ENCODE peak calls at places on chromosome 16, in four cellular contexts. S is mesothelial cell of epicardium, W is iPS DF 19.7, I is HTR-8/SVneo. M is an unnamed sample.

GRCh38 chr16:81204794-81205680 is 33.5 kb upstream of the BCO1 start:
- DNase-seq in I (peak), S (no peak), W (no peak), M (peak)

GRCh38 chr16:24850289-24850931 is 4.6 kb downstream of the SLC5A11 start:
- DNase-seq in S (no peak), I (no peak), W (no peak), M (no peak)

GRCh38 chr16:57938936-57939871 is 31.7 kb downstream of the CNGB1 start:
- DNase-seq in W (no peak), I (no peak), S (no peak), M (no peak)

GRCh38 chr16:11799509-11800384 is 2.7 kb upstream of the ZC3H7A start:
- DNase-seq in I (no peak), W (no peak), S (no peak), M (no peak)

GRCh38 chr16:2437032-2437790 is 8.0 kb downstream of the CCNF start:
- DNase-seq in I (no peak), W (no peak), S (no peak), M (no peak)

GRCh38 chr16:66081967-66082366 is 284.5 kb upstream of the CDH5 start:
- DNase-seq in I (no peak), S (no peak), W (peak), M (peak)

GRCh38 chr16:1620391-1620790 is 8.2 kb downstream of the CRAMP1 start:
- DNase-seq in W (no peak), S (no peak), I (no peak), M (no peak)

GRCh38 chr16:81711609-81712329 is 67.3 kb upstream of the PLCG2 start:
- DNase-seq in S (no peak), I (peak), W (no peak), M (peak)

GRCh38 chr16:47574091-47575054 is 113.2 kb downstream of the PHKB start:
- DNase-seq in I (no peak), W (no peak), S (no peak), M (peak)

GRCh38 chr16:85153656-85154091 is 41.4 kb upstream of the CIBAR2 start:
- DNase-seq in S (no peak), W (no peak), I (no peak), M (no peak)